ENCODE peak calls at places on chromosomes 13 and 19, in nine cellular contexts. Q, Z, D, Y, P, M, U, V and L are unnamed samples.

GRCh38 chr19:18309525-18310064 is 13.3 kb downstream of the LSM4 start:
- DNase-seq in Z (no peak), P (no peak), D (no peak), M (no peak), Q (no peak), Y (no peak), U (no peak), V (no peak), L (no peak)

GRCh38 chr19:33796164-33797100 is at the start of gene KCTD15:
- DNase-seq in Z (no peak), Q (no peak), Y (peak), V (no peak), U (peak), D (peak), P (no peak), M (no peak), L (no peak)

GRCh38 chr13:106468207-106468606 is 67.3 kb downstream of the EFNB2 start:
- DNase-seq in M (no peak), V (no peak), Q (no peak), Z (no peak), Y (no peak), D (no peak), P (no peak), U (no peak), L (no peak)

GRCh38 chr19:18304194-18304495 is 18.7 kb downstream of the LSM4 start:
- DNase-seq in Y (no peak), V (no peak), P (no peak), M (no peak), D (no peak), Z (no peak), U (no peak), Q (no peak), L (no peak)

GRCh38 chr19:34963531-34964406 is at the start of gene ZNF792:
- DNase-seq in D (peak), U (peak), Z (peak), P (peak), Q (peak), V (peak), Y (peak), M (peak), L (peak)

GRCh38 chr19:5880604-5881078 is 10.3 kb upstream of the FUT5 start:
- DNase-seq in D (peak), V (peak), Z (no peak), M (peak), Y (peak), P (no peak), U (no peak), Q (no peak), L (no peak)

GRCh38 chr19:4449022-4449825 is 8.4 kb downstream of the UBXN6 start:
- DNase-seq in Q (no peak), V (peak), M (no peak), Z (no peak), Y (no peak), P (no peak), D (no peak), U (no peak), L (no peak)

GRCh38 chr19:2132191-2132590 is 19.2 kb downstream of the AP3D1 start:
- DNase-seq in Q (no peak), M (no peak), Z (no peak), P (no peak), V (no peak), U (no peak), Y (no peak), D (no peak), L (no peak)

GRCh38 chr19:5949792-5950305 is 28.1 kb downstream of the RANBP3 start:
- DNase-seq in D (no peak), Y (no peak), P (peak), U (no peak), M (peak), Q (peak), V (no peak), Z (no peak), L (no peak)

GRCh38 chr13:41458187-41458938 is 1.0 kb downstream of the RGCC start:
- DNase-seq in U (no peak), Z (peak), V (no peak), M (no peak), Y (peak), D (no peak), Q (peak), P (peak), L (peak)

GRCh38 chr19:9037415-9038062 is 27.3 kb upstream of the MUC16 start:
- DNase-seq in D (no peak), Y (no peak), Q (no peak), Z (no peak), M (no peak), V (no peak), U (no peak), P (no peak), L (no peak)

GRCh38 chr13:26599885-26600284 is 42.4 kb downstream of the WASF3 start:
- DNase-seq in U (no peak), Q (no peak), Y (no peak), P (no peak), D (no peak), V (no peak), M (peak), Z (no peak), L (no peak)